ENCODE peak calls at places on chromosomes 5 and 9, in six cellular contexts. N is upper lobe of left lung, T is K562, M is A549, B is GM12878, U is HepG2. H is an unnamed sample.

GRCh38 chr9:133120343-133121199 is 469 bp downstream of the RALGDS start:
- ATAC-seq in N (no peak), T (peak), M (peak), B (peak), U (peak), H (peak)

GRCh38 chr9:71761938-71762353 is 6.4 kb downstream of the CEMIP2 start:
- ATAC-seq in N (peak), T (peak), M (peak), B (no peak), U (no peak), H (no peak)

GRCh38 chr9:6714176-6714575 is 43.6 kb upstream of the KDM4C start:
- ATAC-seq in N (peak), T (no peak), M (no peak), B (no peak), U (no peak), H (no peak)

GRCh38 chr9:38706493-38706892 is 13.4 kb downstream of the FAM240B start:
- ATAC-seq in N (no peak), T (no peak), M (no peak), B (no peak), U (peak), H (no peak)

GRCh38 chr5:107887181-107887580 is 216.4 kb upstream of the EFNA5 start:
- ATAC-seq in N (no peak), T (no peak), M (no peak), B (peak), U (no peak), H (no peak)

GRCh38 chr5:132477784-132478497 is 12.6 kb downstream of the IRF1 start:
- ATAC-seq in N (no peak), T (no peak), M (peak), B (peak), U (peak), H (no peak)

GRCh38 chr9:99008187-99008586 is 64.5 kb downstream of the COL15A1 start:
- ATAC-seq in N (no peak), T (no peak), M (no peak), B (no peak), U (no peak), H (no peak)

GRCh38 chr5:108730617-108731340 is 16.9 kb upstream of the FER start:
- ATAC-seq in N (no peak), T (no peak), M (no peak), B (peak), U (no peak), H (no peak)

GRCh38 chr9:101486693-101487442 is 46.8 kb upstream of the RNF20 start:
- ATAC-seq in N (peak), T (peak), M (peak), B (no peak), U (no peak), H (peak)

GRCh38 chr5:124554746-124555145 is 191.7 kb downstream of the ZNF608 start:
- ATAC-seq in N (no peak), T (no peak), M (no peak), B (no peak), U (peak), H (no peak)

GRCh38 chr5:163505049-163505474 is 357 bp upstream of the MAT2B start:
- ATAC-seq in N (peak), T (peak), M (peak), B (peak), U (peak), H (no peak)

GRCh38 chr9:72931897-72932296 is 21.0 kb downstream of the ALDH1A1 start:
- ATAC-seq in N (no peak), T (no peak), M (peak), B (no peak), U (no peak), H (no peak)

GRCh38 chr9:134460904-134461303 is 134.6 kb downstream of the RXRA start:
- ATAC-seq in N (no peak), T (no peak), M (no peak), B (no peak), U (no peak), H (no peak)

GRCh38 chr9:77495834-77496671 is 152.1 kb downstream of the GNA14 start:
- ATAC-seq in N (peak), T (no peak), M (peak), B (no peak), U (peak), H (peak)

GRCh38 chr9:92440751-92441046 is 16.4 kb upstream of the OMD start:
- ATAC-seq in N (no peak), T (no peak), M (no peak), B (peak), U (no peak), H (no peak)

GRCh38 chr5:112333236-112333850 is 85.7 kb downstream of the EPB41L4A start:
- ATAC-seq in N (no peak), T (no peak), M (no peak), B (no peak), U (no peak), H (no peak)

GRCh38 chr5:57173318-57174127 is at the start of gene GPBP1:
- ATAC-seq in N (peak), T (peak), M (peak), B (peak), U (peak), H (peak)
- TF ChIP-seq EP300 in N (peak), T (peak), M (no peak), B (peak), U (peak), H (peak)

DNA sequence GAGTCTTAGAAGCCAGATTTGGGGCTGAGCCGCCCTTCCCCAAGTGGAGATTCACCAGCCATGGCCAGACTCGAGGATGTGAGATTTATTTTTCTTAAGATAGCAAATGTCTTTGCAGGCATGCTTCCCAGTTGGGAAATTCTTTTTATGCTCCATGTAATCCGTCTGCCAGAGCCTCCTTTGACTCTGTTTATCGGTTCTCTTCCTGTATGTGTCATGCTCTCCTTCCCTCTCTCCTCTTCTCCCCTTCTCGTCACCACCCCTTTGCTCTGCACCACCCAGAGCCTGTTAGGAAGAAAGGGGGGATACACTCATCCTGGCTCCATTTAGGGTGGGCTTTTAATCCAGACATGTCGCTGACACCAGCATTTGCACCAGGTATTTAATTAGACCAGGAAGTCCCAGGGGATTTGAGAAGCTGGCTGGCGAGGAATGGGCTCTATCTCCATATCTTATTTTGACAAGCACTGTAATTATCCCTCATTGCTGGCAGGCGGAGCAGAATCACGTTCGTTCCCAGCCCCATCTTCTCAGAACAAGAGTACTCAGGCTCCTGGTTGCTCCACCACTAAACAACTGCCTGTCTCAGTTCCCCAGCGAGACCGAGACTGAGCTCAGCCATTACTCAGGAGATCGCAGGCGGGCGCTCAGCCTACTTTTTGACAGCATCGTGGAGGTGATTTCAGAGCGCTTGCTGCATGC is 50.9 kb downstream of the KCNIP1 start:
- ATAC-seq in N (peak), T (no peak), M (no peak), B (no peak), U (no peak), H (peak)
- TF ChIP-seq EP300 in N (no peak), T (no peak), M (no peak), B (no peak), U (no peak), H (no peak)

DNA sequence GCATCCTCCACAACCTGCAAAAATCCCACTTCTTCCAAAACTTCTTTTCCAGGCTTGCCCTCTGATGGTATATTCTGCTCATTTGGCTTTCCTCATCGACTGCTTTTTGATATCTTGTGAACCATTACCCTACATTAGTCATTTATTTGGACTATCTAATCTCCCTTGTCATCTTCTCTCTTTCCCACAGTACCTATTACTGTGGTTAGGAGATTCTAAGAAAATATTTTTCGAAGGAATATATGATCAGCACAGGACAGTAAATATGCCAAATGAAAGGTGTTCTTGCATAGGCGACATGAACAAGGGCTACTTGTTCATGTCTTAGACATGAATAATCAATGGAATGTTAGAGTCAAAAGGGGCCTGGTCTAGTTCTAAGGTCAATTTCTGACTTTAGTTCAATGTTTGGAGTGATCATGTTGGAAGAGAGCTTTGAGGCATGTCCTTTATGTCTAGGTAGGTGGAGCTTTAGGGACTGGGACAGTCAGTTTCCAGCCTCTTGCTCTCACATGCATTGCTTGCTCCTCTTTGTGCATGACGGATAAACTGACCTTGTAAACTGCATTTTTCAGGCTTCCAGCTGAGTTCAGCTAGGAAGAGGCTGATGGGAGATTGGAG is 243.4 kb upstream of the RPS23 start:
- ATAC-seq in N (no peak), T (peak), M (no peak), B (no peak), U (peak), H (no peak)
- TF ChIP-seq EP300 in N (no peak), T (no peak), M (no peak), B (no peak), U (no peak), H (no peak)

GRCh38 chr9:115616666-115617239 is 498.8 kb upstream of the TNC start:
- ATAC-seq in N (no peak), T (no peak), M (no peak), B (no peak), U (no peak), H (no peak)

GRCh38 chr9:115614931-115615401 is 497.0 kb upstream of the TNC start:
- ATAC-seq in N (no peak), T (no peak), M (peak), B (no peak), U (no peak), H (no peak)

GRCh38 chr9:115614326-115614725 is 496.4 kb upstream of the TNC start:
- ATAC-seq in N (no peak), T (no peak), M (no peak), B (no peak), U (no peak), H (no peak)

DNA sequence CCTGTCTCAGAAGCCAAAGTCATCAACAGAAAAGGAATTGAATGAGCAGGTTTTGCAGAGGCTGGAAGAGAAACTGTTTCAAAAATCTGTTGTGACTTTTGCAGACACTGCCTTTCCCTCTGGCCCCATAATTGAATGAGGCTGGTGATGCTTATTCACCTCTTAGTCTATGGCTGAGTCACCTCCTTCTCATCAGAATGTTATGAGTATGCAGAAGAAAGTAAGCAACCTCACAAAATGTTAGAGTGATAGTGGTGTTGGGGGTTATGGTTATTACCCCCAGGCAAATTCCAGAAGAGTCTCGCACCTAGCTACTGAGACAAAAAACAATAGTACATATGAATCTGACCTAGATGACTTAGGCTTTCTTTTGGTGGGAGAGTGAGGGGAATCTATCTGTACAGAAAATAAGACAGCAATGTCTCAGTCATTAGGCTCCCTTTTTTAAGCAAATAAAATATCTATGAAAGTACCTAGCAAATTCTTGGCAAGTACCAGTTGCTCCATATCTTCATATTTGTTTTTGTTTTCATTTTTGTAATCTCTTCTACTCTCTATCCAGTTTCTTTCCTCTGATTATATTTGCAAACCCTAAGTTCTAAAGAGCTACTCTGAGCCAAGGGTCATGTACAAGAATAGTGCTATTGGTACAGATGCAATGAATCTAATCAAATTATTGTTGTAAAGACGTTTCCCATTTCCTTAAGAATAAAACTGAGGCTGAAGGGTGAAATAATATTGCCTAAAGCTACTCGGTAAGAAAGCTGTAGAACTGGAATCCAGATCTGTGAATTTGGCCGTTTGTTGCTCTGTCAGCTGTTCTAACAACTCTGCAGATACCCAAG is 498.1 kb upstream of the TNC start:
- ATAC-seq in N (no peak), T (no peak), M (peak), B (no peak), U (no peak), H (no peak)
- TF ChIP-seq EP300 in N (no peak), T (no peak), M (peak), B (no peak), U (no peak), H (no peak)

H was measured in gastroesophageal sphincter.